ENCODE peak calls at places on chromosomes 16 and 17, in six cellular contexts. E is A549, Q is IMR-90, K is K562, Y is HepG2, D is GM12878. H is an unnamed sample.

GRCh38 chr17:81332949-81333570 is 38.0 kb upstream of the SLC38A10 start:
- DNase-seq in Y (no peak), K (no peak), E (no peak), D (no peak), Q (no peak), H (no peak)

GRCh38 chr17:81667754-81668153 is 1.2 kb downstream of the CCDC137 start:
- DNase-seq in D (no peak), E (no peak), Y (no peak), Q (no peak), K (peak), H (peak)

GRCh38 chr17:82884923-82885322 is 45.1 kb upstream of the ZNF750 start:
- DNase-seq in K (no peak), E (no peak), D (no peak), Q (no peak), Y (no peak), H (no peak)

GRCh38 chr16:89453662-89454321 is 36.6 kb downstream of the ANKRD11 start:
- DNase-seq in D (no peak), Y (no peak), Q (no peak), K (peak), E (peak), H (peak)

GRCh38 chr17:6576038-6576437 is 19.7 kb upstream of the PITPNM3 start:
- DNase-seq in K (no peak), E (no peak), D (no peak), Q (no peak), Y (no peak), H (no peak)

GRCh38 chr17:73747221-73748002 is 103.2 kb upstream of the SDK2 start:
- DNase-seq in K (no peak), Y (no peak), D (no peak), E (no peak), Q (no peak), H (no peak)

GRCh38 chr16:68889508-68890150 is 46.3 kb downstream of the TANGO6 start:
- DNase-seq in Y (peak), K (no peak), Q (no peak), D (no peak), E (no peak), H (no peak)

GRCh38 chr17:45364531-45365390 is 47.9 kb upstream of the MAP3K14 start:
- DNase-seq in Q (peak), K (no peak), E (no peak), Y (no peak), D (no peak), H (peak)

GRCh38 chr16:71249399-71249798 is 18.9 kb upstream of the HYDIN start:
- DNase-seq in D (no peak), K (peak), Y (no peak), E (no peak), Q (no peak), H (no peak)

GRCh38 chr16:64996641-64997040 is 125.2 kb downstream of the CDH11 start:
- DNase-seq in E (no peak), Q (no peak), D (no peak), K (no peak), Y (no peak), H (no peak)

GRCh38 chr17:4340914-4341615 is 25.4 kb downstream of the UBE2G1 start:
- DNase-seq in Y (no peak), K (no peak), D (no peak), E (no peak), Q (peak), H (no peak)

GRCh38 chr17:75124041-75124818 is 7.3 kb downstream of the NT5C start:
- DNase-seq in D (no peak), Y (peak), K (peak), Q (peak), E (peak), H (no peak)

GRCh38 chr17:31318298-31319190 is 2.9 kb downstream of the EVI2A start:
- DNase-seq in Y (no peak), Q (peak), K (peak), E (no peak), D (peak), H (no peak)

GRCh38 chr17:81466564-81467472 is 45.8 kb downstream of the ACTG1 start:
- DNase-seq in Q (no peak), E (no peak), K (no peak), D (no peak), Y (peak), H (no peak)

DNA sequence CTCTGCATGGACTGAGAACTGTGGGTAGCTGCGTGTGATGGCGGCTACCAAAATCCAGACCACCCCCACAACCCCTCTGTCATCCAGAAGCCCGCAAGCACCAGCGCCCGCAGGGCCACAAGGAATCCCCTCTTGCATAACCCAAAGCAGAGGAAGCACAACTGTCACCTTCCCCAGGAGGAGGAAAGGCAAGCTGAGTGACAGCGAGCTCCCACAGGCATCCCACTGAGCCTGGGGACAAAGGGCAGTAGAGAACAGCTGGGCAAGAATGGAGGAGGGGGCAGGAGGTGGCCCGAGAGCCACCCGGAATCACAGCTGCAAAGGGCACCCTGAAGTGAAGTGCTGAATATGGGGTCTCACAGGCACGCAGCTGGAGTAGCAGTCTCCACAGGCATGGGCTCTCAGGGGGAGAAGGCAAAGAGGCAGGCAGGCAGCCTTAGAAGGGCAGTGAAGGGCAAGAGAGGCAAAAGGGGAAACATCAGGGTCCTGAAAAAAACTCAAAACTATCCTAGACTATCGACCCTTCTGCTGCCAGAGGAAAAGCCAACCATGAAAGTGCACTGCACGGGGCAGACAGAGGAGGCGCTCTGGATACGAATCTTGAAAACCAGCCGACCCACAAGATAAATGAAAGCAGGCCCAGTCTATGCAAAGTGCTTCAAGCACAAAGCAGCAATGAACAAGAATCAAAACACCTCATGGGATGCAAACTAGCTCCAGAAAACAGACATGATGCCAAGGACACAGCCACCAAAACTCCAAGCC is 17.1 kb downstream of the USP36 start:
- DNase-seq in Q (no peak), D (no peak), Y (no peak), K (no peak), E (no peak), H (no peak)
- TF ChIP-seq BHLHE40 in Q (no peak), D (no peak), Y (no peak), K (no peak), E (no peak), H (no peak)

DNA sequence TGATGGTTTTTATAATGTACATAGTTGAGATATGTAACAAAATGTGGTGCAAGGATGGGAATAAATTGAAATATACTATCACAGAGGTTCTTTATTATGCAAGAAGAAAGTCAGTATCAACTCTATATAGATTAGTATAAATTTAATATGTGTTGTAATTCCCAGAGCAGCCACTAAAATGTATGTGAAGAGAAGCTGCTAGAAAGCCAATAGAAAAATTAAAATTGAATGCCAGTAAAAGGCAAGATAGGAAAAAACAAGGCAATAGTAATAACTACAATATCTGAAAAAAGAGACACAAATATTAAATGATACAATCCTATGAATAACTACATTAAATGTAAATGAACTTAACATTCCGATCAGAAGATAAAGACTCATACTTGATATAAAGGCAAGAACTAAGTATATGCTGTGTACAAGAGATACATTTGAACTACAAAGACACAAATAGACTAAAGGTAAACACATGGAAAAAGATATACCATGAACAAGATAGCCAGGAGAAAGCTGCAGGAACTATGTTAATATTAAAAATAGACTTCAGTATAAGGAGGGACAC is 92.0 kb downstream of the ABCA8 start:
- DNase-seq in Y (no peak), Q (no peak), E (no peak), K (no peak), D (no peak), H (no peak)
- TF ChIP-seq BHLHE40 in Y (no peak), Q (no peak), E (no peak), K (no peak), D (no peak), H (no peak)

GRCh38 chr16:57500578-57501111 is 14.4 kb upstream of the DOK4 start:
- DNase-seq in E (no peak), Q (no peak), K (no peak), D (no peak), Y (no peak), H (no peak)
- TF ChIP-seq BHLHE40 in E (no peak), Q (no peak), K (no peak), D (no peak), Y (no peak), H (no peak)

DNA sequence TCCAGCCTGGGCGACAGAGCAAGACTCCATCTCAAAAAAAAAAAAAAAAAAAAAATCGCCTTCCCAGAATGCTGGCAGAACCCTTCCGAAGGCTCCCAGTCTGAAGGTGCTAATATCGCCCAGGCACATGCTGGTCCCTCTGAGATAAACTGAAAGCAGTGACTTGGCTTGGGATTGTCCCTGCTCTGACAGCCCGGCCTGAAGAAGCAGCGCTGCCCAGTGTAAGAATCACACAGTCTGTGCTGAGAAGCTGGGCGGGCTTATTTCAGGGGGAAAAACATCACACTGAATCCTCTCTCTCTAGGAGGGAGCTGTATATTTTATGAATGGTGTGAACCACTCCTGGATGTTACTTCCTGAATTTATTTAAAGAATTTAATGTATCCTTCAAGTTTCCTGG is 36.4 kb downstream of the GAS7 start:
- DNase-seq in E (no peak), D (no peak), Y (no peak), Q (no peak), K (no peak), H (no peak)
- TF ChIP-seq BHLHE40 in E (no peak), D (peak), Y (no peak), Q (no peak), K (no peak), H (no peak)

GRCh38 chr16:4918790-4919210 is 18.1 kb downstream of the PPL start:
- DNase-seq in E (no peak), K (no peak), D (no peak), Y (no peak), Q (no peak), H (no peak)
- TF ChIP-seq BHLHE40 in E (no peak), K (no peak), D (no peak), Y (no peak), Q (no peak), H (no peak)

DNA sequence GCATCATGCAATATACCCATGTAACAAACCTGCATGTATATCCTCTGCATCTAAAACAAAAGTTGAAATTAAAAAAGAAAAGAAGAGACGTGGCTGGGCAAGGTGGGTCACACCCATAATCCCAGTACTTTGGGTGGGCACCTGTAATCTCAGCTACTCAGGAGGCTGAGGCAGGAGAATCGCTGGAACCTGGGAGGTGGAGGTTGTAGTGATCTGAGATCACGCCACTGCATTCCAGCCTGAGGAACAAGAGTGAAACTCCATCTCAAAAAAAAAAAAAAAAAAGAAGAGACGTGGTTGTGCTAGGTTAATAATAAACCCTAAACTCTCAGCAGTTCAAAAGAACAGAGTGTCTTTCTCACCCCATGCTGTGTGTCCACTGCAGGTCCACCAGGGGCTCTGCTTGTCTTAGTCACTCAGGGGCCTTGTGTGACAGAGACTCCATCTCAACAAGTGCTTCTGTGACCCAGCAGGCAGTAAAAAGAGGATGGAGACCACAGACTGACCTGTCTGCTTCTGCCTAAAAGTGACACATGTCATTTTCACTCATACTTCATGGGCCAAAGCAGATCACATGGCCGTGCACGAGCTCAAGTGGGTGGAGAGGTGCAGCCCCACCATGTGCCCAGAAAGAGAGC is 22.3 kb upstream of the N4BP1 start:
- DNase-seq in Y (peak), D (no peak), K (no peak), Q (no peak), E (no peak), H (no peak)
- TF ChIP-seq BHLHE40 in Y (peak), D (peak), K (no peak), Q (no peak), E (no peak), H (no peak)

GRCh38 chr16:2511128-2511785 is 2.5 kb upstream of the ATP6V0C start:
- DNase-seq in Q (peak), K (peak), Y (no peak), D (no peak), E (no peak), H (no peak)
- TF ChIP-seq BHLHE40 in Q (no peak), K (no peak), Y (no peak), D (no peak), E (no peak), H (no peak)

DNA sequence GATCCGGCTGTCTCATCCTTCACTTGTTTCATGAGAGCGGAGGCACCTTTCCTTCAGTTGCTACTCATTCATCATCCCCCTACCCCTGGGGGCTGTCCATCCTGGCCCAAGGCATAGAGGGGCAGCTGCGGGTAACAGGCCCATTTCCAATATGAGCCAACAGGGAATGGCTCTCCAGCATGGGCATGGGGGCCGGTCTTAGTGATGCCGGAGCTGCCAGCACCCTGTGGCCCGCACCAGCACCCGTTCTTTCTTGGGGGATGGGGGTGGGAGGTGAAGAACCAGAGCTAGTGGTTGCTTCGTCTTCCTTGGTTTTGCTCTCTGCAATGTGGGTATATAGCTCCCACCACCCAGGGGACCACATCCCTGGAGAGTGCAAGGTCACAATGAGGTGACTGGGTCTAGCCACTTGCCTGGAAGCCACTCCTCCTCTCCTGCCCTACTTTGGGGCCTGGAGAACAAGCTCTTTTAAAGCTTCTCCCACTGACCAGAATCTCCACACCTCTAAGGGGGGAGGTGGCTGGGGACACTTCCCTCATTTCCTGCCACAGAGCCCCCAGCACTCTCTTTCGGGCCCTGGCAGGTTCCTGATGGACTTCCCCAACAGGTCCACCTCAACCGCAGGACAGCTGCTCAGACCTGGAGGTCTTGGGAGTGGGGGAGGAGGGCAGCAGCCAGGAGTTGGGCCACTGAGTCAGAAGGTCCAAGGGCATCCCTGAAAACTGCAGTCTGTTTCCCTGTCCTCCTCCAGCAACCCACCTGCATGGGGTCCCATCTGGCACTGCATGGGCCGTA is 11.9 kb upstream of the TBX2 start:
- DNase-seq in Q (no peak), E (no peak), K (no peak), D (no peak), Y (no peak), H (no peak)
- TF ChIP-seq BHLHE40 in Q (no peak), E (no peak), K (no peak), D (no peak), Y (no peak), H (no peak)